ENCODE peak calls at places on chromosomes 1 and 21, in five cellular contexts. G is sigmoid colon, T is tibial artery, X is OCI-LY7, V is neural progenitor cell. R is an unnamed sample. For H3K4me1, the result is how much of the 10 kb centered on the place peaks cover.

GRCh38 chr1:180507826-180508724 is 5.7 kb upstream of the ACBD6 start:
- DNase-seq in X (no peak), V (no peak), G (no peak), T (no peak), R (no peak)

GRCh38 chr1:232422901-232423300 is 207.0 kb downstream of the SIPA1L2 start:
- DNase-seq in V (no peak), G (no peak), X (no peak), T (no peak), R (no peak)

GRCh38 chr1:171286032-171286705 is 27.8 kb upstream of the FMO4 start:
- DNase-seq in V (no peak), T (no peak), G (no peak), X (peak), R (no peak)

GRCh38 chr1:151985768-151986167 is 7.9 kb downstream of the S100A10 start:
- DNase-seq in V (no peak), T (no peak), G (no peak), X (no peak), R (no peak)

GRCh38 chr1:84611796-84612195 is 37.6 kb upstream of the CTBS start:
- DNase-seq in T (no peak), G (no peak), V (peak), X (no peak), R (no peak)

GRCh38 chr1:23470282-23471070 is 13.5 kb downstream of the ASAP3 start:
- DNase-seq in T (peak), V (no peak), X (no peak), G (peak), R (peak)

GRCh38 chr1:170162385-170163226 is 16.8 kb downstream of the NTMT2 start:
- DNase-seq in T (peak), G (no peak), V (peak), X (no peak), R (peak)

GRCh38 chr1:117257291-117257690 is 46.6 kb upstream of the VTCN1 start:
- DNase-seq in G (no peak), V (no peak), T (no peak), X (no peak), R (no peak)

GRCh38 chr1:243796016-243796415 is 54.0 kb downstream of the AKT3 start:
- DNase-seq in T (no peak), V (no peak), X (no peak), G (no peak), R (no peak)

GRCh38 chr21:31509108-31510017 is 150.1 kb upstream of the SOD1 start:
- DNase-seq in V (peak), X (peak), G (no peak), T (no peak), R (no peak)

GRCh38 chr1:89566761-89567174 is 42.1 kb downstream of the LRRC8B start:
- DNase-seq in T (no peak), V (peak), G (peak), X (no peak), R (peak)

GRCh38 chr1:81097860-81098259 is 702.9 kb upstream of the ADGRL2 start:
- DNase-seq in V (no peak), X (no peak), G (no peak), T (no peak), R (no peak)

GRCh38 chr1:2346691-2347408 is 44.5 kb downstream of the MORN1 start:
- DNase-seq in G (no peak), X (no peak), T (peak), V (no peak), R (peak)

GRCh38 chr1:228190778-228191177 is 17.1 kb upstream of the OBSCN start:
- DNase-seq in X (no peak), V (no peak), T (no peak), G (peak), R (no peak)

GRCh38 chr21:45894107-45894810 is 87.3 kb upstream of the COL6A1 start:
- DNase-seq in V (peak), T (no peak), X (no peak), G (peak), R (peak)

GRCh38 chr1:231528175-231529029 is at the start of gene TSNAX:
- DNase-seq in T (peak), X (peak), G (peak), V (peak), R (peak)

GRCh38 chr1:205376739-205377138 is 20.0 kb upstream of the KLHDC8A start:
- DNase-seq in G (no peak), X (no peak), V (no peak), T (no peak), R (no peak)

GRCh38 chr21:45018131-45019075 is 56.0 kb upstream of the ADARB1 start:
- DNase-seq in T (peak), X (no peak), G (peak), V (peak), R (peak)

GRCh38 chr1:175665628-175666027 is 77.8 kb downstream of the TNR start:
- DNase-seq in V (no peak), X (no peak), G (no peak), T (no peak), R (no peak)

GRCh38 chr1:67441183-67441582 is 11.0 kb upstream of the SERBP1 start:
- DNase-seq in T (peak), G (peak), V (no peak), X (peak), R (peak)

GRCh38 chr1:96087719-96088118 is 633.9 kb upstream of the PTBP2 start:
- DNase-seq in T (no peak), G (no peak), V (no peak), X (no peak), R (no peak)

GRCh38 chr1:172451002-172451443 is 7.2 kb upstream of the PIGC start:
- DNase-seq in V (no peak), T (no peak), G (no peak), X (no peak), R (no peak)

GRCh38 chr1:42822833-42823392 is 5.7 kb upstream of the SVBP start:
- DNase-seq in T (no peak), G (no peak), X (no peak), V (no peak), R (no peak)

GRCh38 chr1:15786581-15786980 is 20.9 kb downstream of the UQCRHL start:
- DNase-seq in G (no peak), V (no peak), X (no peak), T (peak), R (peak)

GRCh38 chr1:65193129-65193528 is 45.1 kb downstream of the AK4 start:
- DNase-seq in G (no peak), X (no peak), V (no peak), T (no peak), R (no peak)

GRCh38 chr1:17564458-17565393 is 25.2 kb downstream of the ARHGEF10L start:
- DNase-seq in X (no peak), T (peak), G (no peak), V (peak), R (no peak)

GRCh38 chr1:87221008-87221407 is 107.7 kb upstream of the LMO4 start:
- DNase-seq in V (no peak), T (no peak), X (no peak), G (no peak), R (no peak)

GRCh38 chr1:87226341-87226760 is 102.3 kb upstream of the LMO4 start:
- DNase-seq in T (peak), V (peak), X (no peak), G (peak), R (peak)

GRCh38 chr1:87219626-87220025 is 109.1 kb upstream of the LMO4 start:
- DNase-seq in T (no peak), G (no peak), V (no peak), X (no peak), R (no peak)

GRCh38 chr1:87227651-87228050 is 101.0 kb upstream of the LMO4 start:
- DNase-seq in T (no peak), G (no peak), X (no peak), V (no peak), R (no peak)

DNA sequence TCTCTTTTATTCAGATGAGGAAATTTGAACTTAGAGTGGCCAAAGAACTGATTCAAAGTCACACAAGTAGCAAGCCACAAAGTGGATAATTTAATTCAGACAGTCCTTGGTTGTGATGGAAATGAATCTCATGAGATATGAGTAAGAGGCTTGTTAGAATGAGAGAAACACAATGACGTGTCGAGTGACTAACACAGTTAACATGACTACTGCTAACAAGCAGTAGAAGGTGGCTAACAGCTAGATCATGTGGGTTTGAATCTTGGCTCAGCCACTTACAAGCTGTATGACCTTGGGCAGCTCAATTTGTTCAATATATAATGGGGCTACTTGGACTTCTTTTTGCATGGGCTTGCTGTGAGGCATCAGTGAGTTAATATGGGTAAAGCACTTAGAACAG is 104.5 kb upstream of the LMO4 start:
- DNase-seq in G (no peak), X (no peak), V (no peak), T (no peak), R (no peak)
- TF ChIP-seq CTCF in G (no peak), X (no peak), V (no peak), T (no peak), R (no peak)

GRCh38 chr21:33157303-33157702 is 72.4 kb upstream of the IFNAR2 start:
- DNase-seq in T (no peak), V (peak), X (no peak), G (no peak), R (no peak)

GRCh38 chr21:33158654-33159053 is 71.1 kb upstream of the IFNAR2 start:
- DNase-seq in T (no peak), X (no peak), G (no peak), V (no peak), R (no peak)

GRCh38 chr21:33152228-33153130 is 77.3 kb upstream of the IFNAR2 start:
- DNase-seq in G (no peak), V (no peak), T (no peak), X (no peak), R (no peak)

GRCh38 chr21:33155005-33155404 is 74.7 kb upstream of the IFNAR2 start:
- DNase-seq in X (no peak), G (no peak), T (no peak), V (no peak), R (no peak)

GRCh38 chr21:33155457-33155856 is 74.3 kb upstream of the IFNAR2 start:
- DNase-seq in V (no peak), X (no peak), G (no peak), T (no peak), R (no peak)
- H3K27ac ChIP-seq in V (no peak), X (no peak), G (no peak), T (no peak), R (no peak)

DNA sequence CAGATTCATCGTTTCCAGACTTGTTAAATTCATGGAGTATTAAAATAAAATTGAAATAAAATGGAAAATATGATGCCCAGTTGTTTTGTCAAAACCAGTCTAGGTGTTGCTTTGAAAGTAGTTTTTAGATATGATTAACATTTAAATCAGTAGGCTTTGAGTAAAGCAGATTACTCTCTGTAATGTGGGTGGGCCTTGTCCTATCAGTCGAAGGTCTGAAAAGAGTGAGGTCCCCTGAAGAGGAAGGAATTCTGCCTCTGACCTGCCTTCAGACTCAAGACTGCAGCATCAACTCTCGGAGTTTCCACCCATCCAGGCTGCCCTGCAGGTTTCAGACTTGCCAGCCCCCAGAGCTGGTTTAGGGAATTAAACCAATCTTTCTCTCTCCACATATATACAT is 36.2 kb downstream of the C21orf91 start:
- DNase-seq in G (no peak), T (no peak), V (no peak), X (no peak), R (no peak)
- H3K4me1 ChIP-seq in G (under half), T (under half), V (under half), X (half or more), R (under half)

GRCh38 chr1:53556657-53557227 is 97.5 kb downstream of the DMRTB1 start:
- DNase-seq in T (peak), V (no peak), G (peak), X (no peak), R (peak)

GRCh38 chr1:53552981-53553733 is 94.0 kb downstream of the DMRTB1 start:
- DNase-seq in T (peak), X (no peak), V (no peak), G (peak), R (no peak)

GRCh38 chr1:53553734-53554509 is 94.7 kb downstream of the DMRTB1 start:
- DNase-seq in X (no peak), G (peak), V (no peak), T (no peak), R (peak)

GRCh38 chr1:53552146-53552940 is 93.1 kb downstream of the DMRTB1 start:
- DNase-seq in G (peak), X (no peak), V (peak), T (peak), R (no peak)

GRCh38 chr1:53554592-53555305 is 95.5 kb downstream of the DMRTB1 start:
- DNase-seq in X (no peak), G (peak), T (peak), V (no peak), R (peak)
- TF ChIP-seq CTCF in X (no peak), G (no peak), T (no peak), V (no peak), R (no peak)

DNA sequence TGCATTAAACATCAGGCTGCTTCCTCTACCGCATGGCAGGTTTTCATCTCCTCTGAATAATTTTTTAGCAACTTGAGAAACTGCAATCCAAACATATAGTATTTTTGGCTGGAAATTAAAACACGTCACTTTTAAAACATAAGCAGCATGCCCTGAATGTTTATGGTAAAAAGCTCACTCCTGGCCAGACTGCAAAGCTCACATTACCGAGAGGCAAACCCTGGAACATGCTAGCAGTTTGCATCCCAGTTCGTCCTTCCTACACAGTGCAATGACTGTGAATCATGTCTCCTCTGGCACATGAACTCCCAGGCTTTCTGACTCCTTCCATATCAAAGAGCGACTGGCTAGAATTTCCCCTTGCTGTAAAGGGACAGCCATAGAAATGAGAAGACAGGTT is 312.2 kb downstream of the RRAGC start:
- DNase-seq in V (no peak), G (no peak), T (no peak), X (no peak), R (no peak)
- H3K27ac ChIP-seq in V (no peak), G (no peak), T (no peak), X (no peak), R (no peak)